ENCODE peak calls at places on chromosome 2, in ten cellular contexts. T is aorta; C is esophagus squamous epithelium; I is adrenal gland; B is CD8-positive, alpha-beta memory T cell; P is GM23338; Y is left ventricle myocardium inferior; R is lower lobe of right lung; J is uterus; X is heart right ventricle. Q is an unnamed sample.

GRCh38 chr2:207149253-207150213 is 16.2 kb downstream of the KLF7 start:
- DNase-seq in T (no peak), C (no peak), I (peak; percentile 37), B (no peak), P (no peak), Y (peak; percentile 28), R (no peak), J (no peak), X (peak; percentile 30), Q (no peak)

GRCh38 chr2:221129657-221130056 is 442.4 kb downstream of the EPHA4 start:
- DNase-seq in T (no peak), C (no peak), I (no peak), B (no peak), P (no peak), Y (no peak), R (no peak), J (no peak), X (no peak), Q (no peak)

GRCh38 chr2:176269319-176270099 is at the start of gene MTX2:
- DNase-seq in T (peak; percentile 77), C (no peak), I (peak; percentile 72), B (peak; percentile 59), P (peak; percentile 92), Y (peak; percentile 74), R (peak; percentile 85), J (peak; percentile 73), X (peak; percentile 78), Q (peak; percentile 73)

GRCh38 chr2:26946841-26947784 is 23.3 kb upstream of the MAPRE3 start:
- DNase-seq in T (peak; percentile 74), C (no peak), I (no peak), B (no peak), P (no peak), Y (peak; percentile 66), R (peak; percentile 78), J (no peak), X (peak; percentile 69), Q (peak; percentile 44)

GRCh38 chr2:72159211-72159610 is 11.5 kb upstream of the CYP26B1 start:
- DNase-seq in T (no peak), C (no peak), I (no peak), B (no peak), P (no peak), Y (no peak), R (no peak), J (no peak), X (no peak), Q (no peak)

GRCh38 chr2:23658466-23658942 is 268.4 kb downstream of the ATAD2B start:
- DNase-seq in T (no peak), C (no peak), I (peak; percentile 39), B (no peak), P (no peak), Y (peak; percentile 43), R (no peak), J (no peak), X (no peak), Q (peak; percentile 31)

GRCh38 chr2:235666240-235666781 is 172.5 kb downstream of the AGAP1 start:
- DNase-seq in T (no peak), C (no peak), I (no peak), B (peak; percentile 39), P (peak; percentile 90), Y (no peak), R (no peak), J (no peak), X (no peak), Q (peak; percentile 90)

GRCh38 chr2:232979871-232980461 is 33.1 kb downstream of the NGEF start:
- DNase-seq in T (no peak), C (no peak), I (peak; percentile 85), B (no peak), P (no peak), Y (no peak), R (no peak), J (no peak), X (no peak), Q (peak; percentile 83)

GRCh38 chr2:109129356-109129920 is 433 bp downstream of the SH3RF3 start:
- DNase-seq in T (peak; percentile 60), C (no peak), I (peak; percentile 51), B (no peak), P (peak; percentile 43), Y (peak; percentile 44), R (peak; percentile 47), J (peak; percentile 32), X (peak; percentile 53), Q (peak; percentile 52)

GRCh38 chr2:120245520-120245835 is 7.2 kb upstream of the RALB start:
- DNase-seq in T (no peak), C (no peak), I (peak; percentile 88), B (no peak), P (no peak), Y (no peak), R (no peak), J (peak; percentile 51), X (no peak), Q (no peak)

GRCh38 chr2:105977212-105977611 is 216.9 kb downstream of the UXS1 start:
- DNase-seq in T (no peak), C (no peak), I (no peak), B (no peak), P (no peak), Y (no peak), R (no peak), J (no peak), X (no peak), Q (peak; percentile 67)

GRCh38 chr2:164599954-164600589 is 21.2 kb downstream of the GRB14 start:
- DNase-seq in T (no peak), C (no peak), I (peak; percentile 42), B (no peak), P (peak; percentile 91), Y (no peak), R (no peak), J (no peak), X (no peak), Q (peak; percentile 47)

GRCh38 chr2:112623913-112624777 is 21.6 kb upstream of the SLC20A1 start:
- DNase-seq in T (peak; percentile 67), C (no peak), I (no peak), B (peak; percentile 53), P (no peak), Y (peak; percentile 29), R (no peak), J (no peak), X (peak; percentile 27), Q (peak; percentile 84)

GRCh38 chr2:21070322-21071257 is 26.7 kb upstream of the APOB start:
- DNase-seq in T (no peak), C (no peak), I (no peak), B (no peak), P (no peak), Y (no peak), R (no peak), J (no peak), X (no peak), Q (no peak)

GRCh38 chr2:45654250-45654649 is 2.8 kb downstream of the PRKCE start:
- DNase-seq in T (no peak), C (no peak), I (no peak), B (no peak), P (no peak), Y (no peak), R (no peak), J (no peak), X (no peak), Q (no peak)

GRCh38 chr2:215573495-215573894 is 137.6 kb upstream of the FN1 start:
- DNase-seq in T (no peak), C (no peak), I (no peak), B (no peak), P (no peak), Y (no peak), R (no peak), J (no peak), X (no peak), Q (no peak)

DNA sequence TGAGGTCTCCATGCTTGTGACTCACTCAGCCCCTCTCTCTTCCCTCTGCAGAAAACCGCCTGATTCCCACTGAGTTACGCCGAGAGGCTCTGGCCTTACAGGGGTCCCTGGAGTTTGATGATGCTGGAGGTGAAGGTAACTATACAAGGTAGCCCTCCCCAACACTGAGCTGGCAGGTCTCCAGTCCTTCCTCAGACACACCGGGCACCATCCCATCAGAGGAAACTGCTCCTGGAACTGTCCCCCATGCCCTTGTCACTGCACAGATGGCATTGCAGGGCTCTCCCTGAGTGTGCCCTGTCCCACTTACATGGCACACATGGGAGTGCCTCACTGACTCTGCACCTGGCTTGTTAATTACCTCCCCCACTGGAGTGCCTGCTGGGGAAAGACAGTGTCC is 1.9 kb downstream of the IMP4 start:
- DNase-seq in T (no peak), C (no peak), I (no peak), B (no peak), P (no peak), Y (no peak), R (no peak), J (no peak), X (no peak), Q (no peak)
- H3K36me3 ChIP-seq in T (no peaks in the 10 kb centered on the region), C (peaks cover 34% of the 10 kb centered on the region), I (peaks cover 48% of the 10 kb centered on the region), B (peaks cover 40% of the 10 kb centered on the region), P (peaks cover 25% of the 10 kb centered on the region), Y (peaks cover 59% of the 10 kb centered on the region), R (peaks cover 53% of the 10 kb centered on the region), J (no peaks in the 10 kb centered on the region), X (peaks cover 32% of the 10 kb centered on the region), Q (peaks cover 29% of the 10 kb centered on the region)

GRCh38 chr2:101962243-101962809 is 29.4 kb upstream of the IL1R2 start:
- DNase-seq in T (no peak), C (no peak), I (no peak), B (no peak), P (no peak), Y (no peak), R (no peak), J (no peak), X (no peak), Q (no peak)
- H3K27ac ChIP-seq in T (no peak overlapping the region), C (peak overlapping the region; percentile 86), I (peak overlapping the region; percentile 77), B (no peak overlapping the region), P (no peak overlapping the region), Y (peak overlapping the region; percentile 83), R (peak overlapping the region; percentile 81), J (peak overlapping the region; percentile 89), X (no peak overlapping the region), Q (no peak overlapping the region)

DNA sequence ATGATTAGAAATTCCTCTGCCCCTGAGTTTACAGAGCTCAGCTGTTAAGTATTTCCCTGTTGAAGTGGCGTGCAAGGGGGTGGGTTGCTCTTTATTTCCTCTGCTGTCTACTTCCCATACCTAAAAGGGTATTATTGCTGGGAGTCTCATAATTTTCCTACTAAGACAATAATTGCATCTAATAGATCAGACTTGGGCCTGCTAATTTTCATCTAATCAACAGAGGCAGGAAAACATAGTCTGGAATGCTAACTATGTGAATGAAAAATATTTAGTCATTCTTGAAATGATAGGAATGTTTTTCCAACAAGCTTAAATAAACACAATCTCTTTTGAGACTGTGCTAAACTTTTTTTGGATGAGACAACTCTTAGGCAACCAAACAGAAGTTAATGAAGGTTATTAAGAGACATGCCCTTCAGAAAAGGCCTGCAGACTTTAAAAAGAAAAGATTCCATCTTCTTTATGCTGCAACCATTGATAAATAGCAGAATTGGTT is 111.4 kb downstream of the FEZ2 start:
- DNase-seq in T (no peak), C (no peak), I (no peak), B (no peak), P (peak; percentile 20), Y (no peak), R (no peak), J (no peak), X (no peak), Q (peak; percentile 74)
- H3K4me1 ChIP-seq in T (peaks cover 31% of the 10 kb centered on the region), C (peaks cover 48% of the 10 kb centered on the region), I (peaks cover 28% of the 10 kb centered on the region), B (no peaks in the 10 kb centered on the region), P (peaks cover 10% of the 10 kb centered on the region), Y (peaks cover 56% of the 10 kb centered on the region), R (peaks cover 63% of the 10 kb centered on the region), J (peaks cover 12% of the 10 kb centered on the region), X (peaks cover 47% of the 10 kb centered on the region), Q (peaks cover 71% of the 10 kb centered on the region)

DNA sequence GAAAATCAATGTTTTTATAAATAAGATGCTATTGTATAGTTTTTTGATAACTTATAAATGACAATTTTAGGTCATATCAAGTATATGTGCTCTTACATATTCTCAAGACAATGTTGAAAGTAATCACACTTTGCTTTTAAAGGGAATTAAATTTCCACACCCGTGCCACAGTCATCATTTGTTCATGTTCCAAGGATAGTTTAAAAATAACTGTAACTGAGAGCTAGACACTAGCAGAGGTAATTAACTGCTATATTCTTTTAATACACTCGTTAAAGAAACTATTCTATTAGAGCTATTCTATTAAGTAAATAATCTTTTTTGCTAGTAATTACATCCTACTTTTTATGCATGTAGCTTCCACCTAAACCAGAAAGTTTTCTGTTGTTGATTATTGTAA is 18.0 kb downstream of the GEN1 start:
- DNase-seq in T (no peak), C (no peak), I (no peak), B (no peak), P (no peak), Y (no peak), R (no peak), J (no peak), X (no peak), Q (no peak)
- H3K36me3 ChIP-seq in T (no peaks in the 10 kb centered on the region), C (no peaks in the 10 kb centered on the region), I (no peaks in the 10 kb centered on the region), B (no peaks in the 10 kb centered on the region), P (peaks cover 33% of the 10 kb centered on the region), Y (peaks cover 8% of the 10 kb centered on the region), R (no peaks in the 10 kb centered on the region), J (no peaks in the 10 kb centered on the region), X (peaks cover 4% of the 10 kb centered on the region), Q (peaks cover 2% of the 10 kb centered on the region)

Q was measured in fibroblast of lung.